ENCODE peak calls at places on chromosomes 2 and 18, in five cellular contexts. N, L, Q, B and F are unnamed samples.

GRCh38 chr2:144904612-144905011 is 384.7 kb upstream of the ZEB2 start:
- DNase-seq in N (no peak), L (no peak), Q (no peak), B (no peak), F (no peak)

GRCh38 chr2:30979822-30980245 is 158.4 kb downstream of the GALNT14 start:
- DNase-seq in N (no peak), L (peak; percentile 32), Q (peak; percentile 71), B (no peak), F (no peak)

GRCh38 chr2:176270100-176270750 is 983 bp downstream of the MTX2 start:
- DNase-seq in N (no peak), L (no peak), Q (no peak), B (no peak), F (no peak)

GRCh38 chr2:240775911-240776310 is 44.1 kb downstream of the KIF1A start:
- DNase-seq in N (no peak), L (no peak), Q (no peak), B (peak; percentile 79), F (no peak)

GRCh38 chr2:36918307-36918706 is 48.0 kb downstream of the STRN start:
- DNase-seq in N (no peak), L (no peak), Q (no peak), B (no peak), F (no peak)

GRCh38 chr18:68449292-68449691 is 265.6 kb downstream of the TMX3 start:
- DNase-seq in N (no peak), L (no peak), Q (no peak), B (no peak), F (no peak)

GRCh38 chr2:240996834-240997140 is 1.6 kb upstream of the SNED1 start:
- DNase-seq in N (peak; percentile 39), L (no peak), Q (no peak), B (no peak), F (no peak)

GRCh38 chr2:45210466-45211195 is 201.4 kb upstream of the SIX2 start:
- DNase-seq in N (no peak), L (no peak), Q (no peak), B (no peak), F (no peak)

GRCh38 chr2:20796374-20796791 is 26.5 kb downstream of the LDAH start:
- DNase-seq in N (no peak), L (no peak), Q (peak; percentile 42), B (no peak), F (no peak)

GRCh38 chr2:123791716-123792115 is 233.4 kb upstream of the CNTNAP5 start:
- DNase-seq in N (no peak), L (no peak), Q (no peak), B (no peak), F (no peak)

GRCh38 chr2:177161741-177162440 is 50.7 kb upstream of the HNRNPA3 start:
- DNase-seq in N (no peak), L (no peak), Q (peak; percentile 57), B (no peak), F (no peak)

GRCh38 chr2:239596298-239596697 is 195.5 kb upstream of the HDAC4 start:
- DNase-seq in N (no peak), L (no peak), Q (no peak), B (no peak), F (no peak)

GRCh38 chr2:135164431-135164830 is 112.3 kb downstream of the RAB3GAP1 start:
- DNase-seq in N (no peak), L (no peak), Q (no peak), B (no peak), F (no peak)

GRCh38 chr2:37615808-37616673 is 55.4 kb downstream of the CDC42EP3 start:
- DNase-seq in N (peak; percentile 77), L (peak; percentile 41), Q (no peak), B (peak; percentile 76), F (peak; percentile 70)

GRCh38 chr2:26754972-26755670 is 9.0 kb upstream of the SLC35F6 start:
- DNase-seq in N (no peak), L (no peak), Q (no peak), B (no peak), F (no peak)
- H3K4me1 ChIP-seq in N (peaks cover 13% of the 10 kb centered on the region), L (peaks cover 13% of the 10 kb centered on the region), Q (peaks cover 16% of the 10 kb centered on the region), B (peaks cover 7% of the 10 kb centered on the region), F (peaks cover 11% of the 10 kb centered on the region)

GRCh38 chr18:31648458-31648857 is 35.9 kb downstream of the B4GALT6 start:
- DNase-seq in N (no peak), L (no peak), Q (no peak), B (no peak), F (no peak)

GRCh38 chr18:31647354-31647753 is 37.0 kb downstream of the B4GALT6 start:
- DNase-seq in N (no peak), L (no peak), Q (peak; percentile 28), B (no peak), F (no peak)

GRCh38 chr18:31649449-31649848 is 34.9 kb downstream of the B4GALT6 start:
- DNase-seq in N (no peak), L (no peak), Q (no peak), B (no peak), F (no peak)

GRCh38 chr18:31649894-31650719 is 34.3 kb downstream of the B4GALT6 start:
- DNase-seq in N (no peak), L (no peak), Q (no peak), B (no peak), F (no peak)

DNA sequence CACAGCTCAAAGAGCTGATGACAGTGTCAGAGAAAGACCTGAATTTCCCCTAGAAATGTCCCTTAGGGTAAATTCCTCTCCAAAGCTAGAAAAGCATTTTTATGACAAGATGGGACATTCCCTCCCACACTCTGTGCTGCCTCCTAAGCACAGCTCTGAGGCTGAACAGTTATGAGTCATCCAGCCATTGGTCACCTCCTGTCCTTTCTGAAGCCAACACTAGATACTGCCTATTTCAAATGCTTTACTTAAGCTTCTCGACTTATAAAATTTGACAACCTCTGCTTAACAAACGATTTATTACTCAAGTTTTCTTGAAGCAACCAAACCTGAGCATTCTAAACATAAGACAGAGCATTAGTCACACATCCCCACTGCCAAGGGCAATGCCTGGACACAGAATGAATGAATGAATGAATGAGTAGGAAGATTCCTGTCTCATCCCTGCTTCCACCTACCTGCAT is 35.4 kb downstream of the B4GALT6 start:
- DNase-seq in N (no peak), L (no peak), Q (peak; percentile 77), B (no peak), F (no peak)
- H3K4me1 ChIP-seq in N (no peaks in the 10 kb centered on the region), L (no peaks in the 10 kb centered on the region), Q (peaks cover 31% of the 10 kb centered on the region), B (no peaks in the 10 kb centered on the region), F (no peaks in the 10 kb centered on the region)

GRCh38 chr2:172430671-172431070 is 3.3 kb downstream of the ITGA6 start:
- DNase-seq in N (no peak), L (no peak), Q (peak; percentile 22), B (no peak), F (no peak)
- H3K4me1 ChIP-seq in N (peaks cover 64% of the 10 kb centered on the region), L (peaks cover 38% of the 10 kb centered on the region), Q (peaks cover 12% of the 10 kb centered on the region), B (peaks cover 9% of the 10 kb centered on the region), F (peaks cover 34% of the 10 kb centered on the region)

DNA sequence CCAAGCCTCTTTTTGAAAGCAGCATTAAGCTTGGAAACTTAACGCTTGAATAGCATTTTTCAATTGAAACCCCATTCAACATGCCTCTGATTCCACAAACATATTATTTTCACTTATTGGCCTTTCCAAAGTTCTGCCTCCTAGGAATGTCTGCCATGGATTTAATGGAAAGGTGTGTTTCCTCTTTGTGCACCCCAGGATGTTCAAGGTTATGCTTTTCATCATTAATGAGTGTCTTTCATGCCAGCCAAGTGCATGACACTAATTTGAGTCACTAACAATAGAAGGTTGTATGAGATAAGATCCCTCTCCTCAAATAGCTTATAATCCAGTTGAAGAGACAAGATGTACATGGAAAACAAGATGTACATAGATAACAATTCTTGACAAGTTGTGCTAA is 84.7 kb downstream of the ALPK2 start:
- DNase-seq in N (no peak), L (no peak), Q (no peak), B (no peak), F (no peak)
- H3K4me1 ChIP-seq in N (no peaks in the 10 kb centered on the region), L (peaks cover 56% of the 10 kb centered on the region), Q (peaks cover 15% of the 10 kb centered on the region), B (peaks cover 2% of the 10 kb centered on the region), F (peaks cover 7% of the 10 kb centered on the region)